ENCODE peak calls at places on chromosomes 4 and X, in five cellular contexts. One of them, this sample, is unnamed.

GRCh38 chr4:5710962-5711478 is at the start of gene EVC:
- DNase-seq in fibroblast of lung: peak
- DNase-seq in cardiac muscle cell: peak
- DNase-seq in heart left ventricle: peak
- DNase-seq in A673: peak
- DNase-seq in this sample: no peak

GRCh38 chr4:751676-752075 is 46.0 kb downstream of the PCGF3 start:
- DNase-seq in cardiac muscle cell: no peak
- DNase-seq in A673: peak
- DNase-seq in fibroblast of lung: peak
- DNase-seq in heart left ventricle: no peak
- DNase-seq in this sample: no peak

GRCh38 chr4:1511441-1512041 is 105.3 kb upstream of the NKX1-1 start:
- DNase-seq in A673: peak
- DNase-seq in fibroblast of lung: peak
- DNase-seq in cardiac muscle cell: no peak
- DNase-seq in heart left ventricle: no peak
- DNase-seq in this sample: no peak

GRCh38 chr4:169662226-169662625 is 41.8 kb downstream of the CLCN3 start:
- DNase-seq in A673: no peak
- DNase-seq in cardiac muscle cell: no peak
- DNase-seq in fibroblast of lung: no peak
- DNase-seq in heart left ventricle: no peak
- DNase-seq in this sample: no peak

GRCh38 chrX:2867191-2867590 is 38.5 kb downstream of the GYG2 start:
- DNase-seq in cardiac muscle cell: no peak
- DNase-seq in A673: no peak
- DNase-seq in heart left ventricle: no peak
- DNase-seq in fibroblast of lung: no peak
- DNase-seq in this sample: no peak

GRCh38 chrX:2917767-2918166 is 11.4 kb downstream of the ARSD start:
- DNase-seq in cardiac muscle cell: no peak
- DNase-seq in heart left ventricle: no peak
- DNase-seq in fibroblast of lung: no peak
- DNase-seq in A673: no peak
- DNase-seq in this sample: no peak

GRCh38 chr4:52091811-52092210 is 40.7 kb downstream of the SPATA18 start:
- DNase-seq in A673: no peak
- DNase-seq in cardiac muscle cell: no peak
- DNase-seq in fibroblast of lung: peak
- DNase-seq in heart left ventricle: no peak
- DNase-seq in this sample: no peak

GRCh38 chrX:136733613-136734012 is 47.1 kb downstream of the ARHGEF6 start:
- DNase-seq in A673: no peak
- DNase-seq in fibroblast of lung: no peak
- DNase-seq in cardiac muscle cell: no peak
- DNase-seq in heart left ventricle: no peak
- DNase-seq in this sample: no peak

GRCh38 chrX:139126493-139126892 is 404.0 kb upstream of the F9 start:
- DNase-seq in fibroblast of lung: no peak
- DNase-seq in A673: peak
- DNase-seq in cardiac muscle cell: peak
- DNase-seq in heart left ventricle: no peak
- DNase-seq in this sample: no peak

GRCh38 chrX:10556405-10556804 is 64.0 kb downstream of the MID1 start:
- DNase-seq in A673: no peak
- DNase-seq in heart left ventricle: no peak
- DNase-seq in cardiac muscle cell: no peak
- DNase-seq in fibroblast of lung: no peak
- DNase-seq in this sample: no peak

GRCh38 chrX:70208479-70208878 is 26.0 kb upstream of the AWAT1 start:
- DNase-seq in heart left ventricle: no peak
- DNase-seq in fibroblast of lung: peak
- DNase-seq in cardiac muscle cell: no peak
- DNase-seq in A673: no peak
- DNase-seq in this sample: no peak

GRCh38 chr4:173958445-173958844 is 325.0 kb downstream of the FBXO8 start:
- DNase-seq in cardiac muscle cell: no peak
- DNase-seq in A673: peak
- DNase-seq in fibroblast of lung: peak
- DNase-seq in heart left ventricle: no peak
- DNase-seq in this sample: no peak

GRCh38 chr4:182453830-182454229 is 210.6 kb downstream of the TENM3 start:
- DNase-seq in heart left ventricle: no peak
- DNase-seq in cardiac muscle cell: no peak
- DNase-seq in A673: no peak
- DNase-seq in fibroblast of lung: no peak
- DNase-seq in this sample: no peak

GRCh38 chr4:2343476-2343875 is 75.0 kb downstream of the ZFYVE28 start:
- DNase-seq in heart left ventricle: no peak
- DNase-seq in A673: no peak
- DNase-seq in fibroblast of lung: no peak
- DNase-seq in cardiac muscle cell: no peak
- DNase-seq in this sample: no peak

GRCh38 chrX:29687687-29688086 is 527.7 kb upstream of the MAGEB2 start:
- DNase-seq in A673: peak
- DNase-seq in cardiac muscle cell: no peak
- DNase-seq in fibroblast of lung: peak
- DNase-seq in heart left ventricle: no peak
- DNase-seq in this sample: no peak

GRCh38 chr4:7387925-7388324 is 46.8 kb downstream of the PSAPL1 start:
- DNase-seq in heart left ventricle: no peak
- DNase-seq in A673: no peak
- DNase-seq in cardiac muscle cell: no peak
- DNase-seq in fibroblast of lung: no peak
- DNase-seq in this sample: no peak

GRCh38 chrX:145727476-145727875 is 90.2 kb upstream of the SLITRK2 start:
- DNase-seq in heart left ventricle: no peak
- DNase-seq in cardiac muscle cell: no peak
- DNase-seq in A673: no peak
- DNase-seq in fibroblast of lung: no peak
- DNase-seq in this sample: no peak

GRCh38 chr4:174152717-174153466 is 130.6 kb downstream of the FBXO8 start:
- DNase-seq in A673: peak
- DNase-seq in heart left ventricle: no peak
- DNase-seq in cardiac muscle cell: no peak
- DNase-seq in fibroblast of lung: no peak
- DNase-seq in this sample: no peak

GRCh38 chr4:153518001-153518400 is 51.8 kb downstream of the TMEM131L start:
- DNase-seq in fibroblast of lung: no peak
- DNase-seq in heart left ventricle: peak
- DNase-seq in cardiac muscle cell: no peak
- DNase-seq in A673: no peak
- DNase-seq in this sample: no peak

GRCh38 chr4:82886145-82886942 is 4.6 kb downstream of the SEC31A start:
- DNase-seq in heart left ventricle: no peak
- DNase-seq in fibroblast of lung: no peak
- DNase-seq in A673: no peak
- DNase-seq in cardiac muscle cell: no peak
- DNase-seq in this sample: no peak

GRCh38 chr4:26765515-26765914 is 95.1 kb upstream of the STIM2 start:
- DNase-seq in fibroblast of lung: peak
- DNase-seq in heart left ventricle: no peak
- DNase-seq in cardiac muscle cell: no peak
- DNase-seq in A673: no peak
- DNase-seq in this sample: no peak

GRCh38 chr4:105158837-105159236 is 12.2 kb downstream of the TET2 start:
- DNase-seq in fibroblast of lung: peak
- DNase-seq in A673: no peak
- DNase-seq in cardiac muscle cell: no peak
- DNase-seq in heart left ventricle: no peak
- DNase-seq in this sample: no peak

GRCh38 chr4:25021206-25021605 is 9.5 kb downstream of the LGI2 start:
- DNase-seq in cardiac muscle cell: no peak
- DNase-seq in fibroblast of lung: no peak
- DNase-seq in A673: peak
- DNase-seq in heart left ventricle: no peak
- DNase-seq in this sample: no peak

GRCh38 chrX:12370444-12371089 is 232.3 kb downstream of the FRMPD4 start:
- DNase-seq in A673: no peak
- DNase-seq in cardiac muscle cell: no peak
- DNase-seq in heart left ventricle: peak
- DNase-seq in fibroblast of lung: peak
- DNase-seq in this sample: peak

GRCh38 chrX:9928083-9928482 is 39.1 kb upstream of the CLDN34 start:
- DNase-seq in cardiac muscle cell: peak
- DNase-seq in heart left ventricle: no peak
- DNase-seq in fibroblast of lung: no peak
- DNase-seq in A673: peak
- DNase-seq in this sample: no peak

GRCh38 chrX:17057209-17057608 is 110.8 kb downstream of the REPS2 start:
- DNase-seq in cardiac muscle cell: no peak
- DNase-seq in heart left ventricle: no peak
- DNase-seq in A673: no peak
- DNase-seq in fibroblast of lung: no peak
- DNase-seq in this sample: no peak

GRCh38 chrX:134469481-134469880 is 9.5 kb downstream of the HPRT1 start:
- DNase-seq in A673: no peak
- DNase-seq in heart left ventricle: no peak
- DNase-seq in fibroblast of lung: peak
- DNase-seq in cardiac muscle cell: no peak
- DNase-seq in this sample: no peak

GRCh38 chr4:14269824-14270223 is 642.3 kb upstream of the BOD1L1 start:
- DNase-seq in A673: no peak
- DNase-seq in fibroblast of lung: no peak
- DNase-seq in cardiac muscle cell: no peak
- DNase-seq in heart left ventricle: peak
- DNase-seq in this sample: no peak

GRCh38 chr4:122218762-122219161 is 66.6 kb downstream of the BLTP1 start:
- DNase-seq in fibroblast of lung: peak
- DNase-seq in cardiac muscle cell: peak
- DNase-seq in heart left ventricle: no peak
- DNase-seq in A673: peak
- DNase-seq in this sample: no peak
- TF ChIP-seq CTCF in fibroblast of lung: peak
- TF ChIP-seq CTCF in cardiac muscle cell: peak
- TF ChIP-seq CTCF in heart left ventricle: peak
- TF ChIP-seq CTCF in A673: peak
- TF ChIP-seq CTCF in this sample: peak

GRCh38 chr4:168484626-168485025 is 4.3 kb upstream of the DDX60L start:
- DNase-seq in A673: no peak
- DNase-seq in cardiac muscle cell: no peak
- DNase-seq in heart left ventricle: no peak
- DNase-seq in fibroblast of lung: peak
- DNase-seq in this sample: peak
- H3K4me3 ChIP-seq in A673: no peak
- H3K4me3 ChIP-seq in cardiac muscle cell: no peak
- H3K4me3 ChIP-seq in heart left ventricle: no peak
- H3K4me3 ChIP-seq in fibroblast of lung: no peak
- H3K4me3 ChIP-seq in this sample: no peak

DNA sequence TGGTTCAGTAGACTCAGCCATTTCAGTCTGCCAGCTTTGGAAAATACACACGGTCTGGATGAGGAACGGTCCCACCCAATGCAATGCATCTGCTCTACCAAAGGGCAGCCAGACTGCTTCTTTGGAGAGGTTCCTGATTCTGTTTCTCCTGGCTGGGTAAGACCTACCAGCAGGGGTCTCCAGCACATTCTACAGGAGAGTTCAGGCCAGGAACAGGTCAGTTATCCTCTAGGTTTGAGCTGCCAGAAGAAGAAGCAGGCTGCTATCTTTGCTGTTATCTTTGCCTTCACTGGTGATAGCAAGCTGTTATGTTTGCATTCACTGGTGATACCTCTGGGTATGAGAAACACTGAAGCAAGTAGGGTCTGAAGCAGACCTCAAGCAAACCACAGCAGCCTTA is 45.5 kb upstream of the PBDC1 start:
- DNase-seq in heart left ventricle: no peak
- DNase-seq in fibroblast of lung: no peak
- DNase-seq in A673: no peak
- DNase-seq in cardiac muscle cell: no peak
- DNase-seq in this sample: no peak
- TF ChIP-seq CTCF in heart left ventricle: no peak
- TF ChIP-seq CTCF in fibroblast of lung: no peak
- TF ChIP-seq CTCF in A673: no peak
- TF ChIP-seq CTCF in cardiac muscle cell: no peak
- TF ChIP-seq CTCF in this sample: no peak

DNA sequence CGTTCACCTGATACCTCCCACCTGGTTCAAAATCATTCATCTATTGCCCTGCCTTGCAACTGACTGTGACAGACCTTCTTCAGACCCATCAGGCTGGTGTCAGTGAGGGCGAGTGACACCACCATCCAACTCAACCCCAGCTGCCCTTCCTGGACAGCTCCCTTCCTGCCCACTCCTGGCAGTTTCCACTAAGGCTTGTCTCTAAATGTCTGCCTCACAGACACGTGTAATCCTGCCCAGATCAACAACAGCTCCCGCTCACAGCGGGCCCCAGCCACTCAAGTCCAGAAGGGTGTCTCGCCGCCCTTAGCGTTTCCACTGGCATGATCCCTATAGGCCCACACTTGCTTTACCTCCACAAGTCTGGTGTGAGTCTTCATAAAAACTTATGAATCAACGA is 28.9 kb downstream of the ACSL1 start:
- DNase-seq in heart left ventricle: no peak
- DNase-seq in fibroblast of lung: no peak
- DNase-seq in A673: no peak
- DNase-seq in cardiac muscle cell: no peak
- DNase-seq in this sample: no peak
- H3K4me3 ChIP-seq in heart left ventricle: no peak
- H3K4me3 ChIP-seq in fibroblast of lung: no peak
- H3K4me3 ChIP-seq in A673: no peak
- H3K4me3 ChIP-seq in cardiac muscle cell: no peak
- H3K4me3 ChIP-seq in this sample: no peak

DNA sequence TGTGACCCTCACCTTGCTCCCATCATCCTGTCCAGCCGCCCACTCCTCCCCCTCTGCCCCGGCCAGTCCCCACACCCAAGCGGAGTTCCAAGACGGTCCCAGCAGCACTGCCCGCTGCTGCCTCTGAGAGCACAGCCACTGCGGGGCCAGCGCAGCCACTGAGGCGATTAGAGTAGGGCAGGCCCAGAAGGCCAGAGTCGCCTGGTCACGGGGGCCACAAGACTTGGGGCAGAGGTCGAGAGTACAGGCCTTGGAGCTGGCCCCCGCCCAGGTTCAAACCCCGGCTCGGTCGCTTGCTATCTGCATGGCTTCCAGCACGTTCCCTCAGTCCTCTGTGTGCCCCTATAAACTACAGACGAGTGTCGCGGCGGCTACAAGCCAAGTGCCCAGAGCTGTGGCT is 53.2 kb upstream of the ADRA2C start:
- DNase-seq in heart left ventricle: no peak
- DNase-seq in cardiac muscle cell: no peak
- DNase-seq in fibroblast of lung: no peak
- DNase-seq in A673: no peak
- DNase-seq in this sample: no peak
- TF ChIP-seq CTCF in heart left ventricle: no peak
- TF ChIP-seq CTCF in cardiac muscle cell: no peak
- TF ChIP-seq CTCF in fibroblast of lung: no peak
- TF ChIP-seq CTCF in A673: no peak
- TF ChIP-seq CTCF in this sample: no peak

DNA sequence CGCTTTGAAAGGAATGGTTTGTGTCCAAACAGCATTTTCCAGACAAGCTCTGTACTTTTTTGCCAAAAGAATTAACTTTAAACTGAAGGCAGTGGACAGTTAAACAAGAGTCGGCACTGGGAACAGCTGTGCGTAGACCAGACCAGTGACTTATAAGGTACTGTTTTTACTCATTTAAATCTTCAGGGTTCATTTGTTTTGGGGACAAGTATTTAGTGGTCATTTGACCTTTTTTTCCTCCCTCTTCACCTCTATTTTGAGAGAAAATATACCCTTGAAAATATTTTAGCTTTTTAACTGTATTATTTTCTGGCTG is 303.8 kb downstream of the ARHGAP24 start:
- DNase-seq in fibroblast of lung: peak
- DNase-seq in cardiac muscle cell: no peak
- DNase-seq in A673: no peak
- DNase-seq in heart left ventricle: no peak
- DNase-seq in this sample: no peak
- H3K4me3 ChIP-seq in fibroblast of lung: peak
- H3K4me3 ChIP-seq in cardiac muscle cell: no peak
- H3K4me3 ChIP-seq in A673: no peak
- H3K4me3 ChIP-seq in heart left ventricle: peak
- H3K4me3 ChIP-seq in this sample: peak

This sample was measured in AG09309.